ENCODE peak calls at places on chromosomes 6 and 20, in seven cellular contexts. One of them, this sample, is unnamed.

GRCh38 chr6:6684365-6684833 is 95.9 kb downstream of the LY86 start:
- DNase-seq in transverse colon: no peak
- DNase-seq in HCT116: no peak
- DNase-seq in stomach: no peak
- DNase-seq in testis: no peak
- DNase-seq in body of pancreas: no peak
- DNase-seq in ovary: no peak
- DNase-seq in this sample: no peak

GRCh38 chr6:101266063-101266462 is 127.4 kb upstream of the GRIK2 start:
- DNase-seq in testis: no peak
- DNase-seq in transverse colon: no peak
- DNase-seq in stomach: no peak
- DNase-seq in ovary: no peak
- DNase-seq in HCT116: no peak
- DNase-seq in body of pancreas: no peak
- DNase-seq in this sample: no peak

GRCh38 chr6:147711511-147711910 is 203.0 kb downstream of the SAMD5 start:
- DNase-seq in body of pancreas: no peak
- DNase-seq in stomach: no peak
- DNase-seq in ovary: no peak
- DNase-seq in testis: no peak
- DNase-seq in transverse colon: no peak
- DNase-seq in HCT116: no peak
- DNase-seq in this sample: no peak

GRCh38 chr6:56246544-56246940 is 838 bp downstream of the COL21A1 start:
- DNase-seq in transverse colon: no peak
- DNase-seq in HCT116: no peak
- DNase-seq in body of pancreas: peak; percentile 11
- DNase-seq in stomach: no peak
- DNase-seq in testis: no peak
- DNase-seq in ovary: no peak
- DNase-seq in this sample: peak; percentile 44

GRCh38 chr6:135182120-135182992 is 1.2 kb downstream of the MYB start:
- DNase-seq in ovary: no peak
- DNase-seq in testis: no peak
- DNase-seq in stomach: peak; percentile 31
- DNase-seq in transverse colon: peak; percentile 47
- DNase-seq in HCT116: no peak
- DNase-seq in body of pancreas: peak; percentile 26
- DNase-seq in this sample: peak; percentile 18

GRCh38 chr6:16683524-16684194 is 77.6 kb downstream of the ATXN1 start:
- DNase-seq in transverse colon: peak; percentile 24
- DNase-seq in stomach: no peak
- DNase-seq in HCT116: peak; percentile 65
- DNase-seq in body of pancreas: peak; percentile 24
- DNase-seq in ovary: no peak
- DNase-seq in testis: no peak
- DNase-seq in this sample: peak; percentile 79

GRCh38 chr6:166351715-166352285 is 9.5 kb upstream of the SFT2D1 start:
- DNase-seq in testis: no peak
- DNase-seq in stomach: no peak
- DNase-seq in body of pancreas: peak; percentile 45
- DNase-seq in transverse colon: peak; percentile 45
- DNase-seq in ovary: no peak
- DNase-seq in HCT116: no peak
- DNase-seq in this sample: no peak

GRCh38 chr6:136922680-136922996 is 537 bp downstream of the SLC35D3 start:
- DNase-seq in HCT116: no peak
- DNase-seq in testis: no peak
- DNase-seq in stomach: no peak
- DNase-seq in ovary: no peak
- DNase-seq in transverse colon: no peak
- DNase-seq in body of pancreas: peak; percentile 23
- DNase-seq in this sample: no peak

GRCh38 chr6:3372912-3373554 is 83.8 kb downstream of the SLC22A23 start:
- DNase-seq in body of pancreas: no peak
- DNase-seq in testis: no peak
- DNase-seq in stomach: no peak
- DNase-seq in ovary: no peak
- DNase-seq in transverse colon: peak; percentile 39
- DNase-seq in HCT116: no peak
- DNase-seq in this sample: no peak

DNA sequence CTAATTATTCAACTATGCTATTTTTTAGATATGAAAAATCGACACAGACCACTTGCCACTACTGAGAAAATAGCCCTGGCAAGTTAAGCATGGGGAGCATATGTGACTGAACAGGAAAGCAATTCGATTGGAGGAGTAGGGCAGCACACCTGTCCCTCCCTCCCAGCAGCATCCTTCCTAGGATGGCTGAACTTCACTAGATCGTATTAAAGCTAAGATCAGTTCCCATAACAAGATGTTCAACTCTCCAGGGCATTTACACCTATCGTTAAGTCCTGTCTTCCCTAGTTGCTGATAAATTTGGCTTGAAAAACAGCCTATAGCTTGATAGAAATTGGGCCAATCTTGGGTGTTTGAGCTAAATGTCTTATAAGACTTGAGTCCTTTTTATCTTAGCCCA is 7.0 kb downstream of the PPP1R10 start:
- DNase-seq in testis: no peak
- DNase-seq in stomach: no peak
- DNase-seq in body of pancreas: no peak
- DNase-seq in transverse colon: no peak
- DNase-seq in HCT116: no peak
- DNase-seq in ovary: no peak
- DNase-seq in this sample: no peak
- H3K36me3 ChIP-seq in testis: no peaks in the 10 kb centered on the region
- H3K36me3 ChIP-seq in stomach: peaks cover 44% of the 10 kb centered on the region
- H3K36me3 ChIP-seq in body of pancreas: peaks cover 27% of the 10 kb centered on the region
- H3K36me3 ChIP-seq in transverse colon: peaks cover 44% of the 10 kb centered on the region
- H3K36me3 ChIP-seq in HCT116: peaks cover 53% of the 10 kb centered on the region
- H3K36me3 ChIP-seq in ovary: no peaks in the 10 kb centered on the region
- H3K36me3 ChIP-seq in this sample: peaks cover 41% of the 10 kb centered on the region

GRCh38 chr6:33317668-33318425 is at the start of gene ZBTB22:
- DNase-seq in transverse colon: peak; percentile 100
- DNase-seq in HCT116: peak; percentile 98
- DNase-seq in body of pancreas: peak; percentile 100
- DNase-seq in testis: peak; percentile 100
- DNase-seq in ovary: peak; percentile 99
- DNase-seq in stomach: peak; percentile 100
- DNase-seq in this sample: peak; percentile 100
- TF ChIP-seq POLR2A in transverse colon: peak; percentile 38
- TF ChIP-seq POLR2A in HCT116: no peak
- TF ChIP-seq POLR2A in body of pancreas: no peak
- TF ChIP-seq POLR2A in testis: no peak
- TF ChIP-seq POLR2A in ovary: no peak
- TF ChIP-seq POLR2A in stomach: no peak
- TF ChIP-seq POLR2A in this sample: no peak

DNA sequence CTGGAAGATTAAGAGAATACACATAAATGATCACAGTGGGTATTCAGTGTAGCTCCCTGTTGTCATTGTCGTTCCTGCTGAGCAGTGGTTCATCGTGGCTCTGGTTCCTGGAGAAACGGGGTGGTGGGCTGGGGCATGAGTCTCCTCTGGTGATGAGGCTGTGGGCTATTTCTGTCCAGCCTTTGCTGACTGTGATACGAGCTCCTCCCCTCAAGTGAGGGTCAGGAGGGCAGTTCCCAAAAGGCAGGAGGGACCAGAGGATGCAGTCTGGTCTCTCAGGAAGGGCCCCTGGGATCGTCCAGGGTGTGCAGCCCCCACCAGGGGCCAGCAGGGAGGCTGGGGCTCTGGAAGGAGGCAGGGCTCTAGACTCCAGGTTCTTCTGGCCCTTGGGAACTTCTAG is 31.1 kb upstream of the DLGAP4 start:
- DNase-seq in stomach: no peak
- DNase-seq in body of pancreas: no peak
- DNase-seq in ovary: no peak
- DNase-seq in transverse colon: no peak
- DNase-seq in testis: no peak
- DNase-seq in HCT116: no peak
- DNase-seq in this sample: no peak
- H3K4me1 ChIP-seq in stomach: no peaks in the 10 kb centered on the region
- H3K4me1 ChIP-seq in body of pancreas: no peaks in the 10 kb centered on the region
- H3K4me1 ChIP-seq in ovary: no peaks in the 10 kb centered on the region
- H3K4me1 ChIP-seq in transverse colon: no peaks in the 10 kb centered on the region
- H3K4me1 ChIP-seq in testis: no peaks in the 10 kb centered on the region
- H3K4me1 ChIP-seq in HCT116: no peaks in the 10 kb centered on the region
- H3K4me1 ChIP-seq in this sample: no peaks in the 10 kb centered on the region

GRCh38 chr6:75124085-75124484 is 81.8 kb downstream of the COL12A1 start:
- DNase-seq in ovary: no peak
- DNase-seq in stomach: no peak
- DNase-seq in body of pancreas: no peak
- DNase-seq in testis: no peak
- DNase-seq in HCT116: no peak
- DNase-seq in transverse colon: no peak
- DNase-seq in this sample: no peak
- H3K36me3 ChIP-seq in ovary: no peaks in the 10 kb centered on the region
- H3K36me3 ChIP-seq in stomach: peaks cover 3% of the 10 kb centered on the region
- H3K36me3 ChIP-seq in body of pancreas: no peaks in the 10 kb centered on the region
- H3K36me3 ChIP-seq in testis: no peaks in the 10 kb centered on the region
- H3K36me3 ChIP-seq in HCT116: peaks cover 22% of the 10 kb centered on the region
- H3K36me3 ChIP-seq in transverse colon: no peaks in the 10 kb centered on the region
- H3K36me3 ChIP-seq in this sample: no peaks in the 10 kb centered on the region

GRCh38 chr20:61735503-61735785 is 330.2 kb downstream of the TAF4 start:
- DNase-seq in body of pancreas: no peak
- DNase-seq in testis: no peak
- DNase-seq in stomach: no peak
- DNase-seq in HCT116: no peak
- DNase-seq in transverse colon: no peak
- DNase-seq in ovary: no peak
- DNase-seq in this sample: no peak
- TF ChIP-seq POLR2A in body of pancreas: no peak
- TF ChIP-seq POLR2A in testis: no peak
- TF ChIP-seq POLR2A in stomach: no peak
- TF ChIP-seq POLR2A in HCT116: no peak
- TF ChIP-seq POLR2A in transverse colon: no peak
- TF ChIP-seq POLR2A in ovary: no peak
- TF ChIP-seq POLR2A in this sample: no peak

GRCh38 chr20:38430679-38431325 is 4.3 kb downstream of the SNHG17 start:
- DNase-seq in stomach: no peak
- DNase-seq in body of pancreas: no peak
- DNase-seq in HCT116: no peak
- DNase-seq in ovary: no peak
- DNase-seq in testis: no peak
- DNase-seq in transverse colon: no peak
- DNase-seq in this sample: no peak
- H3K4me1 ChIP-seq in stomach: peaks cover 6% of the 10 kb centered on the region
- H3K4me1 ChIP-seq in body of pancreas: peaks cover 11% of the 10 kb centered on the region
- H3K4me1 ChIP-seq in HCT116: peaks cover 5% of the 10 kb centered on the region
- H3K4me1 ChIP-seq in ovary: peaks cover 2% of the 10 kb centered on the region
- H3K4me1 ChIP-seq in testis: peaks cover 14% of the 10 kb centered on the region
- H3K4me1 ChIP-seq in transverse colon: peaks cover 9% of the 10 kb centered on the region
- H3K4me1 ChIP-seq in this sample: no peaks in the 10 kb centered on the region

GRCh38 chr6:138094260-138094659 is 13.0 kb downstream of the PERP start:
- DNase-seq in testis: no peak
- DNase-seq in ovary: no peak
- DNase-seq in transverse colon: no peak
- DNase-seq in body of pancreas: no peak
- DNase-seq in HCT116: no peak
- DNase-seq in stomach: no peak
- DNase-seq in this sample: no peak

GRCh38 chr6:138099832-138100231 is 7.4 kb downstream of the PERP start:
- DNase-seq in stomach: no peak
- DNase-seq in HCT116: no peak
- DNase-seq in testis: no peak
- DNase-seq in body of pancreas: no peak
- DNase-seq in ovary: no peak
- DNase-seq in transverse colon: no peak
- DNase-seq in this sample: no peak

GRCh38 chr6:138093632-138094031 is 13.6 kb downstream of the PERP start:
- DNase-seq in HCT116: no peak
- DNase-seq in body of pancreas: no peak
- DNase-seq in ovary: no peak
- DNase-seq in stomach: no peak
- DNase-seq in testis: no peak
- DNase-seq in transverse colon: no peak
- DNase-seq in this sample: no peak

GRCh38 chr6:138101946-138102731 is 5.1 kb downstream of the PERP start:
- DNase-seq in testis: no peak
- DNase-seq in ovary: no peak
- DNase-seq in stomach: no peak
- DNase-seq in HCT116: no peak
- DNase-seq in body of pancreas: no peak
- DNase-seq in transverse colon: no peak
- DNase-seq in this sample: no peak

GRCh38 chr6:138098306-138098705 is 8.9 kb downstream of the PERP start:
- DNase-seq in stomach: no peak
- DNase-seq in transverse colon: no peak
- DNase-seq in ovary: no peak
- DNase-seq in HCT116: no peak
- DNase-seq in testis: no peak
- DNase-seq in body of pancreas: no peak
- DNase-seq in this sample: no peak
- H3K36me3 ChIP-seq in stomach: peaks cover 7% of the 10 kb centered on the region
- H3K36me3 ChIP-seq in transverse colon: peaks cover 6% of the 10 kb centered on the region
- H3K36me3 ChIP-seq in ovary: no peaks in the 10 kb centered on the region
- H3K36me3 ChIP-seq in HCT116: no peaks in the 10 kb centered on the region
- H3K36me3 ChIP-seq in testis: no peaks in the 10 kb centered on the region
- H3K36me3 ChIP-seq in body of pancreas: peaks cover 6% of the 10 kb centered on the region
- H3K36me3 ChIP-seq in this sample: peaks cover 7% of the 10 kb centered on the region

GRCh38 chr6:43724914-43725642 is 37.5 kb upstream of the MRPS18A start:
- DNase-seq in ovary: peak; percentile 75
- DNase-seq in body of pancreas: peak; percentile 66
- DNase-seq in transverse colon: peak; percentile 93
- DNase-seq in HCT116: peak; percentile 26
- DNase-seq in stomach: peak; percentile 91
- DNase-seq in testis: peak; percentile 50
- DNase-seq in this sample: peak; percentile 47
- TF ChIP-seq POLR2A in ovary: no peak
- TF ChIP-seq POLR2A in body of pancreas: no peak
- TF ChIP-seq POLR2A in transverse colon: peak; percentile 62
- TF ChIP-seq POLR2A in HCT116: no peak
- TF ChIP-seq POLR2A in stomach: peak; percentile 32
- TF ChIP-seq POLR2A in testis: no peak
- TF ChIP-seq POLR2A in this sample: no peak

This sample was measured in thyroid gland.